ENCODE peak calls at places on chromosomes 7 and 10, in six cellular contexts. H is body of pancreas; Z is fibroblast of lung; E is GM12865; L is naive thymus-derived CD4-positive, alpha-beta T cell; Y is CD8-positive, alpha-beta T cell. K is an unnamed sample.

GRCh38 chr10:77251297-77252013 is 386.2 kb downstream of the KCNMA1 start:
- DNase-seq in H (peak), Z (peak), E (peak), L (no peak), Y (no peak), K (no peak)

GRCh38 chr7:151696738-151697514 is 177.2 kb upstream of the RHEB start:
- DNase-seq in H (no peak), Z (peak), E (no peak), L (no peak), Y (no peak), K (no peak)

GRCh38 chr7:115356139-115356746 is 434.3 kb downstream of the MDFIC start:
- DNase-seq in H (no peak), Z (peak), E (peak), L (no peak), Y (no peak), K (no peak)

GRCh38 chr7:95607477-95608010 is 11.2 kb upstream of the PDK4 start:
- DNase-seq in H (no peak), Z (no peak), E (no peak), L (no peak), Y (no peak), K (no peak)

GRCh38 chr10:33073641-33074410 is 115.8 kb upstream of the ITGB1 start:
- DNase-seq in H (no peak), Z (no peak), E (peak), L (no peak), Y (no peak), K (peak)

GRCh38 chr7:139744768-139745250 is 33.0 kb downstream of the HIPK2 start:
- DNase-seq in H (no peak), Z (no peak), E (no peak), L (no peak), Y (no peak), K (no peak)

GRCh38 chr10:133388973-133389818 is 4.8 kb upstream of the MTG1 start:
- DNase-seq in H (peak), Z (no peak), E (peak), L (peak), Y (peak), K (no peak)

GRCh38 chr7:101436857-101437576 is 74.3 kb downstream of the COL26A1 start:
- DNase-seq in H (peak), Z (no peak), E (no peak), L (no peak), Y (no peak), K (no peak)

GRCh38 chr7:31192996-31193395 is 140.9 kb downstream of the ADCYAP1R1 start:
- DNase-seq in H (peak), Z (peak), E (peak), L (no peak), Y (no peak), K (no peak)

GRCh38 chr10:110208614-110209398 is 1.4 kb downstream of the MXI1 start:
- DNase-seq in H (peak), Z (peak), E (peak), L (peak), Y (no peak), K (no peak)

GRCh38 chr10:11236234-11236633 is 218.6 kb downstream of the CELF2 start:
- DNase-seq in H (no peak), Z (peak), E (peak), L (peak), Y (no peak), K (no peak)

GRCh38 chr10:66322777-66323176 is 603.1 kb upstream of the LRRTM3 start:
- DNase-seq in H (no peak), Z (no peak), E (no peak), L (no peak), Y (no peak), K (no peak)

GRCh38 chr10:79178614-79179403 is 110.0 kb downstream of the ZMIZ1 start:
- DNase-seq in H (no peak), Z (peak), E (no peak), L (no peak), Y (no peak), K (peak)

GRCh38 chr10:126966938-126967337 is 61.7 kb downstream of the DOCK1 start:
- DNase-seq in H (no peak), Z (no peak), E (no peak), L (no peak), Y (no peak), K (no peak)

GRCh38 chr7:149569025-149569725 is 71.6 kb upstream of the ZNF746 start:
- DNase-seq in H (no peak), Z (peak), E (no peak), L (no peak), Y (no peak), K (no peak)

GRCh38 chr10:15585303-15585715 is 134.4 kb downstream of the ITGA8 start:
- DNase-seq in H (peak), Z (peak), E (peak), L (no peak), Y (no peak), K (no peak)

GRCh38 chr7:116522247-116522646 is 2.6 kb upstream of the CAV1 start:
- DNase-seq in H (no peak), Z (peak), E (no peak), L (no peak), Y (no peak), K (peak)

GRCh38 chr7:142795339-142795863 is 24.6 kb downstream of the PRSS2 start:
- DNase-seq in H (no peak), Z (peak), E (no peak), L (peak), Y (peak), K (no peak)

GRCh38 chr10:71941318-71941717 is 22.9 kb upstream of the CHST3 start:
- DNase-seq in H (no peak), Z (no peak), E (no peak), L (no peak), Y (no peak), K (no peak)

GRCh38 chr10:6753644-6754043 is 173.6 kb upstream of the PRKCQ start:
- DNase-seq in H (no peak), Z (no peak), E (no peak), L (no peak), Y (no peak), K (no peak)

GRCh38 chr7:156638443-156639077 is 2.0 kb upstream of the RNF32 start:
- DNase-seq in H (no peak), Z (no peak), E (no peak), L (no peak), Y (no peak), K (no peak)

GRCh38 chr7:156640257-156640948 is at the start of gene RNF32:
- DNase-seq in H (peak), Z (peak), E (peak), L (peak), Y (peak), K (peak)

GRCh38 chr7:156642306-156643045 is 1.9 kb downstream of the RNF32 start:
- DNase-seq in H (no peak), Z (no peak), E (no peak), L (no peak), Y (no peak), K (no peak)

GRCh38 chr7:156640949-156641485 is 443 bp downstream of the RNF32 start:
- DNase-seq in H (peak), Z (peak), E (peak), L (no peak), Y (peak), K (no peak)

GRCh38 chr7:156639426-156640256 is 933 bp upstream of the RNF32 start:
- DNase-seq in H (peak), Z (peak), E (no peak), L (no peak), Y (no peak), K (no peak)
- H3K4me3 ChIP-seq in H (peak), Z (peak), E (peak), L (peak), Y (peak), K (peak)

GRCh38 chr10:88965016-88965415 is 12.4 kb upstream of the ACTA2 start:
- DNase-seq in H (no peak), Z (no peak), E (no peak), L (no peak), Y (no peak), K (no peak)
- H3K4me3 ChIP-seq in H (no peak), Z (no peak), E (no peak), L (no peak), Y (no peak), K (no peak)

GRCh38 chr7:106870528-106870927 is 5.4 kb downstream of the PIK3CG start:
- DNase-seq in H (no peak), Z (no peak), E (no peak), L (no peak), Y (no peak), K (no peak)

GRCh38 chr7:106868364-106868763 is 3.3 kb downstream of the PIK3CG start:
- DNase-seq in H (no peak), Z (no peak), E (no peak), L (no peak), Y (no peak), K (no peak)

GRCh38 chr7:106871793-106872571 is 6.9 kb downstream of the PIK3CG start:
- DNase-seq in H (no peak), Z (no peak), E (no peak), L (no peak), Y (no peak), K (no peak)

GRCh38 chr7:106870983-106871410 is 5.9 kb downstream of the PIK3CG start:
- DNase-seq in H (no peak), Z (peak), E (peak), L (no peak), Y (no peak), K (peak)

DNA sequence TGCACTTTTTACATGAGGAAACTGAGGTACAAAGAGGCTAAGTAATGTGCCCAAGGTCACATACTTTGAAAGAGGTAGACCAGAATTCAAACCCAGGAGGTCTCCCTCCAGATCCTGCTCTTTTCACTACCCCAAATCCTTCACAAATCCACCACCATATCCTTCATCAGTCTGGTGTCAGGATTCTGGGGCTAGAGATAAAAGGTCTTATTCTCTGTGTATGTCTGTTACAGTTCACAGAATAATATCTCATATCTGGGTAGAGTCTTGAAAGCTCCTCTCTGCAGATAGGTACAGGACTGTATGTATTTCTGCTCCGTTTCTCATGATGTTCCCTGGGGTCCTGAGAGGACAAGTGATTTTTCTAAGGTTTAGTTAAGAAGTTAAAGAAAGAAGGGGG is 4.9 kb downstream of the PIK3CG start:
- DNase-seq in H (no peak), Z (no peak), E (no peak), L (no peak), Y (no peak), K (no peak)
- H3K4me3 ChIP-seq in H (no peak), Z (no peak), E (no peak), L (peak), Y (no peak), K (no peak)

GRCh38 chr7:27154369-27154768 is 2.0 kb upstream of the HOXA3 start:
- DNase-seq in H (peak), Z (no peak), E (no peak), L (no peak), Y (no peak), K (no peak)

GRCh38 chr7:27151945-27152815 is at the start of gene HOXA3:
- DNase-seq in H (no peak), Z (no peak), E (no peak), L (no peak), Y (no peak), K (peak)

GRCh38 chr7:27153526-27153925 is 1.1 kb upstream of the HOXA3 start:
- DNase-seq in H (no peak), Z (no peak), E (no peak), L (no peak), Y (no peak), K (no peak)

GRCh38 chr7:27151341-27151944 is 940 bp downstream of the HOXA3 start:
- DNase-seq in H (no peak), Z (no peak), E (no peak), L (no peak), Y (no peak), K (no peak)

DNA sequence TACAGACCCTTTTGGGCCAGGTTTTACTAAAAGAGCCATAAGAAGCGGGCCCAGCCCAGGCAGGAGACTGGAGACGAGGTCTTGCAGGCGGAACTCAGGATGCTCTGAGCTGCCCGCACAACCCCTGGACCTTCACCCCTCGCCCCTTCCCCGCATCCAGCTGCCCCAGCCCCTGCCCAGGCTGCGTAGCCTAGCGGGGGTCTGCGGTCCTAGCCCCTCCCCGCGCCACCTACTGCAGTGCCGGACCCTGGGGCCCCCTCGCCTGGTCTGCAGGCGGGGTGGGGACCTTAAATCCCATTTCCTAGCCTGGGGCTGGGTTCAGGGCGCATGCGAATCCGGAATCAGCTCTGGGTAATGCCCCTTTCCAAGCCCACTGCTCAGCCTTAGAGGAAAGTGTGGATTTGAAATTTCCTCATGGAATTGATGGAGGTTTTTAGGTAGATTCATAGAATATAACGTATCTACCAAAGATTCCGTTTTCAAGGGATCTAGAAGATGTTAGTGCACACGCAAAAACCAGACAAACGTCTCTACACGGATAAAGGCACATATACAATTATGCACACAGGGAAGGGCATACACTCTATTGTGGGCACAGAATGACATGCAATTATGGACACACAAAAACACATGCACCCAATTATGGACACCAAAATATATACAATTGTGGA is 568 bp upstream of the HOXA3 start:
- DNase-seq in H (no peak), Z (no peak), E (no peak), L (no peak), Y (no peak), K (no peak)
- H3K4me3 ChIP-seq in H (no peak), Z (no peak), E (no peak), L (no peak), Y (no peak), K (peak)

GRCh38 chr10:129023057-129023456 is 444.0 kb upstream of the MGMT start:
- DNase-seq in H (no peak), Z (no peak), E (no peak), L (no peak), Y (no peak), K (no peak)

GRCh38 chr10:129020621-129021020 is 446.4 kb upstream of the MGMT start:
- DNase-seq in H (no peak), Z (no peak), E (no peak), L (no peak), Y (no peak), K (no peak)

GRCh38 chr10:129025774-129026173 is 441.3 kb upstream of the MGMT start:
- DNase-seq in H (no peak), Z (no peak), E (no peak), L (no peak), Y (no peak), K (no peak)

DNA sequence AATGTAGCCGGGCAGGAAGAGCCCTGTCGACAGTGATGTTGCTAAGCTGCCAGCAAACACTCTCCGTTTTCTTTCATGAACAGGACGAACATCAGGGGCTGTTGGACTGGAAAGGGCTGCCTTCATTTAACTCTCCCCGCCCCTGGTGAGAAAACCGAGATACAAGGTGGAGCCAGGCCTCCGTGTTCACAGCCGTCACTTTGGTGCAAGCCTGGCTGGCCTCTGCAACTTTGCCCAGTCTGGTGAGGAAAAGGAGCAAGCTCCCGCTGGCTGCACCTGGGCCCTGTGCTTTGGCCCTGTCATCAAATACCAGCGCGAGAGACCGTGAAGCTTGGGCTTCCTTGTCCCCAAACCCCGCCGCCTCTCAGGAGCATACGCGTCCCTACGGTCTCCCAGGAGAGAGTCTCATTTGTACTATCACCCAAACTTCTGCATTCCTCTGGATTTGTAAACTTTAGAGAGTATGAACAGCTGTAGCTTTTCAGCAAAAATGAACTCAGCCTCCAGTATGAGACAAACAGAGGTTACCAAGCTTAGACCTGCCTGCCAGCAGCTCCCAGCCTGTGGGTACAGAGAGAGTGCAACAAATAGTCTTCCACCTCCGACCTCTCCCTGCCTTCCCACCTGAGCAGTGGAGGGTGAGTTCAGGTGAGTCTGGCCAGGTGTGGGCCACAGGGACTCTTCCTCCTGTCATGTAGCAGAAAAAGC is 445.3 kb upstream of the MGMT start:
- DNase-seq in H (no peak), Z (no peak), E (no peak), L (no peak), Y (no peak), K (no peak)
- H3K4me3 ChIP-seq in H (no peak), Z (no peak), E (no peak), L (no peak), Y (no peak), K (no peak)

DNA sequence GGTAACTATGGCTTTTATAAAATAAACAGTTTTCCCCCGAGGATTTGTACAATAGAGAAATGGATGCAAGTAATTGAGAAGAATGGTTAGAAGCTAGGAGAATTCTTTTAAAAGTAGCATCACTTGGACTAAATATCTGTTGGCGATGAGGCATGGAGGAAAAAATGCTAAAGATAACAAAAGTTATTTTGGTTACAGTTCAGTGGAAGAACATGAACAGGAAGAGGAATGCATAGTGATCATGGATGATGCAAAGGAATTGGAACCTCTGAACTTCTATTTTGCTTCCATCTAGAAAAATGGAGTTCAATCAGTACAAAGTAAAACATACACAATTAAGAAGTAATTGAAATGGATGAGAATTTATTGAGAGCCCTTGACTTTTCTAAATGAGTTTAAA is 32.9 kb downstream of the ENTPD1 start:
- DNase-seq in H (no peak), Z (peak), E (no peak), L (no peak), Y (no peak), K (peak)
- H3K4me3 ChIP-seq in H (no peak), Z (no peak), E (no peak), L (no peak), Y (no peak), K (no peak)

GRCh38 chr10:16653223-16653622 is 131.5 kb upstream of the C1QL3 start:
- DNase-seq in H (no peak), Z (no peak), E (peak), L (no peak), Y (no peak), K (no peak)
- H3K4me3 ChIP-seq in H (no peak), Z (no peak), E (no peak), L (no peak), Y (no peak), K (no peak)

DNA sequence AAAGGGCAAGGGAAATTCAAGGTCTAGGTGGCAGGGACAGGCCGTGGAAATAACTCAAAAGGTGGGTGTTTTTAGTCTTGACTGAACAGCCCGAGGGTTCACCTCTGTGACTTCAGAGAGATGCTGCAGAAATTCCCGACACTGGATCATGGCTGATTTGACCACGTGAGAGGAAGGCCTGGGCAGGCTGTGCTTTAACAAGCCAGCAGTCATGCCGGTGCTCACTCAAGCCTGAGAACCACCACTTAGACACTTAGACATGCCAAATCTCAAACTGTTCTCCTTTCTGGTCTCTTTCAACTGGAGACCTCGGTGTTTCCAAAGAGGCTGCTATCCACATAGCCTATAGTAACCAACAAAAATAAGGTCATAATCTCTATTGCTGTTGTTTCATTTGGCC is 15.4 kb downstream of the TECTB start:
- DNase-seq in H (no peak), Z (no peak), E (no peak), L (no peak), Y (no peak), K (no peak)
- H3K4me3 ChIP-seq in H (no peak), Z (no peak), E (no peak), L (no peak), Y (no peak), K (no peak)

GRCh38 chr10:102227050-102227449 is 951 bp downstream of the ELOVL3 start:
- DNase-seq in H (no peak), Z (no peak), E (no peak), L (no peak), Y (no peak), K (peak)

GRCh38 chr10:102222798-102223197 is 3.3 kb upstream of the ELOVL3 start:
- DNase-seq in H (no peak), Z (no peak), E (no peak), L (no peak), Y (no peak), K (no peak)

GRCh38 chr10:102229810-102230263 is 3.7 kb downstream of the ELOVL3 start:
- DNase-seq in H (peak), Z (peak), E (peak), L (peak), Y (peak), K (no peak)

GRCh38 chr10:102226542-102226870 is 407 bp downstream of the ELOVL3 start:
- DNase-seq in H (no peak), Z (no peak), E (no peak), L (no peak), Y (no peak), K (no peak)

GRCh38 chr10:102225646-102226541 is at the start of gene ELOVL3:
- DNase-seq in H (peak), Z (peak), E (peak), L (peak), Y (peak), K (peak)
- H3K4me3 ChIP-seq in H (no peak), Z (peak), E (peak), L (peak), Y (peak), K (peak)

GRCh38 chr10:114094795-114095194 is 51.1 kb downstream of the ADRB1 start:
- DNase-seq in H (no peak), Z (no peak), E (peak), L (no peak), Y (no peak), K (no peak)

GRCh38 chr10:114096864-114097263 is 53.2 kb downstream of the ADRB1 start:
- DNase-seq in H (no peak), Z (no peak), E (no peak), L (no peak), Y (no peak), K (no peak)

GRCh38 chr10:114100848-114101741 is 57.4 kb downstream of the ADRB1 start:
- DNase-seq in H (peak), Z (peak), E (peak), L (no peak), Y (no peak), K (no peak)

GRCh38 chr10:114095676-114096331 is 52.1 kb downstream of the ADRB1 start:
- DNase-seq in H (no peak), Z (no peak), E (peak), L (peak), Y (no peak), K (no peak)
- H3K4me3 ChIP-seq in H (no peak), Z (no peak), E (peak), L (no peak), Y (no peak), K (no peak)

K was measured in skeletal muscle cell.